ENCODE peak calls at places on chromosomes 11 and 22, in nine cellular contexts. P, N, Q, J, K, W, A, V and D are unnamed samples.

GRCh38 chr11:119365071-119365591 is 16.4 kb downstream of the USP2 start:
- DNase-seq in J (no peak), V (peak), Q (no peak), N (no peak), W (peak), K (no peak), P (peak), A (no peak), D (no peak)

GRCh38 chr11:57729479-57729878 is 11.8 kb upstream of the SELENOH start:
- DNase-seq in W (no peak), A (no peak), K (no peak), N (no peak), P (no peak), J (no peak), Q (no peak), V (no peak), D (no peak)

GRCh38 chr22:26199665-26200064 is 30.4 kb downstream of the SEZ6L start:
- DNase-seq in K (no peak), V (no peak), A (no peak), W (no peak), Q (no peak), J (no peak), P (no peak), N (no peak), D (no peak)

GRCh38 chr11:92461478-92461877 is 236.9 kb downstream of the FAT3 start:
- DNase-seq in W (no peak), K (no peak), J (no peak), Q (no peak), V (no peak), P (no peak), N (no peak), A (no peak), D (no peak)

GRCh38 chr11:2739531-2740274 is 39.9 kb upstream of the KCNQ1OT1 start:
- DNase-seq in V (peak), W (no peak), P (no peak), J (no peak), N (no peak), K (no peak), Q (no peak), A (peak), D (no peak)

GRCh38 chr22:42662114-42663021 is 13.2 kb upstream of the CYB5R3 start:
- DNase-seq in W (peak), P (peak), K (peak), Q (peak), A (peak), N (peak), J (no peak), V (peak), D (peak)

GRCh38 chr22:35777335-35777975 is 59.8 kb downstream of the APOL5 start:
- DNase-seq in V (no peak), J (no peak), K (no peak), Q (no peak), A (no peak), P (peak), W (peak), N (no peak), D (no peak)

GRCh38 chr11:117761993-117762392 is 35.0 kb downstream of the DSCAML1 start:
- DNase-seq in V (no peak), K (no peak), P (no peak), J (no peak), Q (no peak), W (no peak), N (no peak), A (no peak), D (no peak)

GRCh38 chr11:63909621-63910506 is 7.1 kb downstream of the RCOR2 start:
- DNase-seq in K (no peak), V (no peak), N (no peak), W (no peak), Q (no peak), J (no peak), P (no peak), A (no peak), D (no peak)

GRCh38 chr22:41048791-41049717 is 43.3 kb upstream of the EP300 start:
- DNase-seq in W (peak), V (peak), K (no peak), Q (no peak), N (peak), A (peak), P (peak), J (no peak), D (no peak)

GRCh38 chr11:70272009-70272408 is 1.5 kb downstream of the PPFIA1 start:
- DNase-seq in Q (no peak), A (peak), K (no peak), N (no peak), W (no peak), P (no peak), V (peak), J (no peak), D (no peak)

GRCh38 chr11:27701262-27702105 is 1.2 kb upstream of the BDNF start:
- DNase-seq in N (peak), J (peak), W (peak), P (peak), Q (no peak), V (no peak), A (no peak), K (peak), D (no peak)

GRCh38 chr22:22156348-22156715 is 88.3 kb upstream of the VPREB1 start:
- DNase-seq in N (no peak), K (no peak), Q (no peak), W (no peak), V (no peak), J (no peak), P (no peak), A (no peak), D (no peak)

GRCh38 chr22:48675828-48676145 is 1151.9 kb downstream of the BRD1 start:
- DNase-seq in W (no peak), K (no peak), J (no peak), P (no peak), Q (no peak), V (peak), A (no peak), N (no peak), D (no peak)

GRCh38 chr11:73454987-73455386 is 78.8 kb downstream of the RELT start:
- DNase-seq in J (no peak), V (no peak), K (no peak), A (no peak), P (no peak), W (no peak), Q (no peak), N (no peak), D (no peak)

GRCh38 chr11:120137611-120138521 is at the start of gene TRIM29:
- DNase-seq in A (peak), Q (no peak), W (no peak), K (no peak), P (no peak), J (no peak), V (peak), N (peak), D (peak)

GRCh38 chr11:4683020-4683419 is 14.6 kb downstream of the OR51E2 start:
- DNase-seq in N (no peak), J (no peak), P (peak), W (no peak), Q (no peak), K (no peak), A (no peak), V (no peak), D (no peak)

GRCh38 chr11:31810779-31811647 is at the start of gene PAX6:
- DNase-seq in J (peak), N (no peak), Q (peak), A (peak), P (peak), K (peak), V (peak), W (peak), D (no peak)

GRCh38 chr11:66044757-66045156 is 4.2 kb downstream of the GAL3ST3 start:
- DNase-seq in Q (no peak), V (no peak), A (no peak), K (no peak), P (no peak), N (no peak), J (no peak), W (no peak), D (no peak)

GRCh38 chr11:81959341-81959740 is 774.3 kb downstream of the FAM181B start:
- DNase-seq in W (no peak), Q (no peak), V (no peak), J (no peak), N (no peak), K (no peak), A (no peak), P (no peak), D (no peak)

GRCh38 chr11:13126430-13126829 is 117.3 kb downstream of the RASSF10 start:
- DNase-seq in J (peak), Q (no peak), A (no peak), K (peak), V (no peak), N (no peak), W (no peak), P (no peak), D (no peak)

GRCh38 chr11:67098799-67099198 is 20.3 kb upstream of the KDM2A start:
- DNase-seq in Q (no peak), K (no peak), P (no peak), J (no peak), V (no peak), W (no peak), A (no peak), N (no peak), D (no peak)

GRCh38 chr22:43186272-43187170 is at the start of gene TTLL12:
- DNase-seq in N (peak), K (no peak), V (peak), Q (peak), P (peak), W (peak), A (no peak), J (no peak), D (peak)

GRCh38 chr22:40224702-40225101 is 47.0 kb downstream of the TNRC6B start:
- DNase-seq in V (no peak), A (no peak), K (no peak), J (no peak), Q (no peak), P (no peak), N (no peak), W (no peak), D (no peak)

GRCh38 chr11:10622957-10623787 is 54.7 kb upstream of the LYVE1 start:
- DNase-seq in A (peak), N (peak), J (no peak), Q (no peak), K (no peak), P (no peak), W (no peak), V (no peak), D (no peak)

GRCh38 chr11:36361901-36362391 is 65.9 kb downstream of the PRR5L start:
- DNase-seq in K (no peak), W (peak), A (no peak), N (peak), J (no peak), V (peak), P (peak), Q (no peak), D (no peak)